ENCODE peak calls at places on chromosomes 6 and 20, in seven cellular contexts. One of them, this sample, is unnamed.

GRCh38 chr6:124495316-124496176 is 466.7 kb upstream of the RNF217 start:
- DNase-seq in sigmoid colon: no peak
- DNase-seq in K562: no peak
- DNase-seq in SK-N-SH: no peak
- DNase-seq in suprapubic skin: no peak
- DNase-seq in transverse colon: no peak
- DNase-seq in upper lobe of left lung: no peak
- DNase-seq in this sample: no peak

GRCh38 chr6:164102701-164103100 is 688.2 kb downstream of the QKI start:
- DNase-seq in upper lobe of left lung: no peak
- DNase-seq in SK-N-SH: no peak
- DNase-seq in suprapubic skin: no peak
- DNase-seq in K562: no peak
- DNase-seq in transverse colon: no peak
- DNase-seq in sigmoid colon: no peak
- DNase-seq in this sample: no peak

GRCh38 chr6:72954736-72955135 is 270.6 kb downstream of the KHDC1L start:
- DNase-seq in transverse colon: no peak
- DNase-seq in SK-N-SH: no peak
- DNase-seq in K562: no peak
- DNase-seq in sigmoid colon: no peak
- DNase-seq in upper lobe of left lung: no peak
- DNase-seq in suprapubic skin: no peak
- DNase-seq in this sample: no peak

GRCh38 chr6:165804331-165805066 is 141.5 kb upstream of the PDE10A start:
- DNase-seq in transverse colon: no peak
- DNase-seq in upper lobe of left lung: no peak
- DNase-seq in sigmoid colon: no peak
- DNase-seq in suprapubic skin: no peak
- DNase-seq in SK-N-SH: no peak
- DNase-seq in K562: no peak
- DNase-seq in this sample: no peak

GRCh38 chr20:56957737-56958553 is 308.5 kb downstream of the BMP7 start:
- DNase-seq in K562: no peak
- DNase-seq in SK-N-SH: peak
- DNase-seq in transverse colon: no peak
- DNase-seq in sigmoid colon: no peak
- DNase-seq in upper lobe of left lung: no peak
- DNase-seq in suprapubic skin: no peak
- DNase-seq in this sample: no peak

GRCh38 chr6:75430631-75431345 is 62.8 kb downstream of the FILIP1 start:
- DNase-seq in upper lobe of left lung: no peak
- DNase-seq in transverse colon: no peak
- DNase-seq in K562: no peak
- DNase-seq in SK-N-SH: no peak
- DNase-seq in suprapubic skin: no peak
- DNase-seq in sigmoid colon: no peak
- DNase-seq in this sample: no peak

GRCh38 chr6:25874118-25874517 is at the start of gene SLC17A3:
- DNase-seq in K562: no peak
- DNase-seq in SK-N-SH: no peak
- DNase-seq in suprapubic skin: no peak
- DNase-seq in transverse colon: no peak
- DNase-seq in sigmoid colon: no peak
- DNase-seq in upper lobe of left lung: no peak
- DNase-seq in this sample: no peak

GRCh38 chr6:138161434-138162103 is at the start of gene ARFGEF3:
- DNase-seq in K562: peak
- DNase-seq in transverse colon: peak
- DNase-seq in upper lobe of left lung: peak
- DNase-seq in sigmoid colon: no peak
- DNase-seq in SK-N-SH: peak
- DNase-seq in suprapubic skin: no peak
- DNase-seq in this sample: peak

GRCh38 chr6:150380256-150380655 is 11.4 kb downstream of the IYD start:
- DNase-seq in suprapubic skin: no peak
- DNase-seq in SK-N-SH: no peak
- DNase-seq in K562: no peak
- DNase-seq in transverse colon: no peak
- DNase-seq in sigmoid colon: no peak
- DNase-seq in upper lobe of left lung: no peak
- DNase-seq in this sample: no peak

GRCh38 chr6:101818056-101818455 is 424.5 kb downstream of the GRIK2 start:
- DNase-seq in sigmoid colon: no peak
- DNase-seq in SK-N-SH: no peak
- DNase-seq in transverse colon: no peak
- DNase-seq in upper lobe of left lung: no peak
- DNase-seq in K562: no peak
- DNase-seq in suprapubic skin: no peak
- DNase-seq in this sample: no peak

GRCh38 chr6:44464527-44465310 is 77.2 kb downstream of the CDC5L start:
- DNase-seq in upper lobe of left lung: no peak
- DNase-seq in suprapubic skin: no peak
- DNase-seq in transverse colon: no peak
- DNase-seq in sigmoid colon: no peak
- DNase-seq in SK-N-SH: no peak
- DNase-seq in K562: no peak
- DNase-seq in this sample: no peak

GRCh38 chr6:142943746-142944125 is 1.2 kb downstream of the HIVEP2 start:
- DNase-seq in suprapubic skin: no peak
- DNase-seq in upper lobe of left lung: no peak
- DNase-seq in SK-N-SH: no peak
- DNase-seq in transverse colon: peak
- DNase-seq in K562: no peak
- DNase-seq in sigmoid colon: no peak
- DNase-seq in this sample: no peak

GRCh38 chr20:33568378-33569289 is 78.7 kb downstream of the CBFA2T2 start:
- DNase-seq in K562: no peak
- DNase-seq in upper lobe of left lung: peak
- DNase-seq in SK-N-SH: peak
- DNase-seq in sigmoid colon: no peak
- DNase-seq in suprapubic skin: no peak
- DNase-seq in transverse colon: no peak
- DNase-seq in this sample: no peak

GRCh38 chr6:132763269-132763668 is 5.6 kb upstream of the VNN2 start:
- DNase-seq in sigmoid colon: no peak
- DNase-seq in suprapubic skin: no peak
- DNase-seq in upper lobe of left lung: no peak
- DNase-seq in SK-N-SH: no peak
- DNase-seq in transverse colon: peak
- DNase-seq in K562: no peak
- DNase-seq in this sample: no peak

GRCh38 chr6:45420083-45420908 is 42.6 kb upstream of the SUPT3H start:
- DNase-seq in suprapubic skin: no peak
- DNase-seq in K562: no peak
- DNase-seq in transverse colon: peak
- DNase-seq in upper lobe of left lung: peak
- DNase-seq in sigmoid colon: peak
- DNase-seq in SK-N-SH: peak
- DNase-seq in this sample: no peak

GRCh38 chr6:43432009-43432945 is 4.9 kb downstream of the ABCC10 start:
- DNase-seq in upper lobe of left lung: peak
- DNase-seq in sigmoid colon: no peak
- DNase-seq in K562: no peak
- DNase-seq in suprapubic skin: peak
- DNase-seq in transverse colon: no peak
- DNase-seq in SK-N-SH: no peak
- DNase-seq in this sample: no peak

GRCh38 chr6:15061176-15061575 is 184.7 kb upstream of the JARID2 start:
- DNase-seq in K562: no peak
- DNase-seq in SK-N-SH: no peak
- DNase-seq in transverse colon: no peak
- DNase-seq in upper lobe of left lung: no peak
- DNase-seq in sigmoid colon: no peak
- DNase-seq in suprapubic skin: no peak
- DNase-seq in this sample: no peak

GRCh38 chr6:73339340-73339739 is 14.7 kb downstream of the DPPA5 start:
- DNase-seq in suprapubic skin: no peak
- DNase-seq in upper lobe of left lung: no peak
- DNase-seq in transverse colon: no peak
- DNase-seq in SK-N-SH: no peak
- DNase-seq in K562: no peak
- DNase-seq in sigmoid colon: no peak
- DNase-seq in this sample: no peak

GRCh38 chr6:33213166-33213988 is 5.1 kb downstream of the RING1 start:
- DNase-seq in suprapubic skin: no peak
- DNase-seq in sigmoid colon: no peak
- DNase-seq in SK-N-SH: peak
- DNase-seq in transverse colon: no peak
- DNase-seq in upper lobe of left lung: peak
- DNase-seq in K562: no peak
- DNase-seq in this sample: no peak

GRCh38 chr20:64036346-64037198 is 590 bp downstream of the C20orf204 start:
- DNase-seq in K562: peak
- DNase-seq in suprapubic skin: no peak
- DNase-seq in sigmoid colon: no peak
- DNase-seq in upper lobe of left lung: peak
- DNase-seq in SK-N-SH: no peak
- DNase-seq in transverse colon: no peak
- DNase-seq in this sample: no peak

GRCh38 chr20:52082612-52083011 is 109.0 kb downstream of the ZFP64 start:
- DNase-seq in transverse colon: no peak
- DNase-seq in SK-N-SH: no peak
- DNase-seq in upper lobe of left lung: no peak
- DNase-seq in sigmoid colon: no peak
- DNase-seq in suprapubic skin: no peak
- DNase-seq in K562: no peak
- DNase-seq in this sample: no peak

GRCh38 chr6:96787846-96788580 is 49.3 kb downstream of the GPR63 start:
- DNase-seq in upper lobe of left lung: no peak
- DNase-seq in SK-N-SH: no peak
- DNase-seq in suprapubic skin: no peak
- DNase-seq in sigmoid colon: no peak
- DNase-seq in K562: no peak
- DNase-seq in transverse colon: no peak
- DNase-seq in this sample: no peak

GRCh38 chr20:57589728-57590484 is 29.0 kb downstream of the PCK1 start:
- DNase-seq in SK-N-SH: no peak
- DNase-seq in suprapubic skin: no peak
- DNase-seq in K562: no peak
- DNase-seq in sigmoid colon: peak
- DNase-seq in upper lobe of left lung: no peak
- DNase-seq in transverse colon: peak
- DNase-seq in this sample: no peak

GRCh38 chr6:38387994-38388393 is 251.7 kb downstream of the BTBD9 start:
- DNase-seq in K562: no peak
- DNase-seq in upper lobe of left lung: no peak
- DNase-seq in sigmoid colon: no peak
- DNase-seq in SK-N-SH: peak
- DNase-seq in transverse colon: no peak
- DNase-seq in suprapubic skin: no peak
- DNase-seq in this sample: no peak

GRCh38 chr6:167742719-167743303 is 83.9 kb upstream of the AFDN start:
- DNase-seq in transverse colon: no peak
- DNase-seq in suprapubic skin: no peak
- DNase-seq in K562: no peak
- DNase-seq in SK-N-SH: no peak
- DNase-seq in sigmoid colon: no peak
- DNase-seq in upper lobe of left lung: no peak
- DNase-seq in this sample: no peak

GRCh38 chr6:109304284-109305015 is 77.8 kb downstream of the CD164 start:
- DNase-seq in transverse colon: no peak
- DNase-seq in sigmoid colon: no peak
- DNase-seq in SK-N-SH: no peak
- DNase-seq in K562: peak
- DNase-seq in suprapubic skin: no peak
- DNase-seq in upper lobe of left lung: no peak
- DNase-seq in this sample: no peak
- TF ChIP-seq POLR2AphosphoS5 in transverse colon: no peak
- TF ChIP-seq POLR2AphosphoS5 in sigmoid colon: no peak
- TF ChIP-seq POLR2AphosphoS5 in SK-N-SH: no peak
- TF ChIP-seq POLR2AphosphoS5 in K562: peak
- TF ChIP-seq POLR2AphosphoS5 in suprapubic skin: no peak
- TF ChIP-seq POLR2AphosphoS5 in upper lobe of left lung: no peak
- TF ChIP-seq POLR2AphosphoS5 in this sample: no peak

GRCh38 chr20:50464026-50464724 is 46.0 kb upstream of the PTPN1 start:
- DNase-seq in transverse colon: peak
- DNase-seq in K562: peak
- DNase-seq in SK-N-SH: peak
- DNase-seq in suprapubic skin: peak
- DNase-seq in sigmoid colon: peak
- DNase-seq in upper lobe of left lung: peak
- DNase-seq in this sample: peak

GRCh38 chr20:50462093-50462685 is 48.0 kb upstream of the PTPN1 start:
- DNase-seq in SK-N-SH: no peak
- DNase-seq in upper lobe of left lung: no peak
- DNase-seq in K562: no peak
- DNase-seq in sigmoid colon: no peak
- DNase-seq in transverse colon: no peak
- DNase-seq in suprapubic skin: no peak
- DNase-seq in this sample: no peak

GRCh38 chr20:50460115-50460607 is 50.0 kb upstream of the PTPN1 start:
- DNase-seq in K562: no peak
- DNase-seq in SK-N-SH: no peak
- DNase-seq in transverse colon: no peak
- DNase-seq in sigmoid colon: no peak
- DNase-seq in upper lobe of left lung: no peak
- DNase-seq in suprapubic skin: no peak
- DNase-seq in this sample: no peak

GRCh38 chr20:50459124-50459918 is 50.9 kb upstream of the PTPN1 start:
- DNase-seq in sigmoid colon: no peak
- DNase-seq in K562: no peak
- DNase-seq in suprapubic skin: no peak
- DNase-seq in upper lobe of left lung: no peak
- DNase-seq in SK-N-SH: no peak
- DNase-seq in transverse colon: no peak
- DNase-seq in this sample: no peak

GRCh38 chr20:50460608-50461268 is 49.4 kb upstream of the PTPN1 start:
- DNase-seq in SK-N-SH: peak
- DNase-seq in transverse colon: peak
- DNase-seq in K562: peak
- DNase-seq in sigmoid colon: peak
- DNase-seq in upper lobe of left lung: peak
- DNase-seq in suprapubic skin: peak
- DNase-seq in this sample: peak
- TF ChIP-seq EP300 in SK-N-SH: no peak
- TF ChIP-seq EP300 in transverse colon: no peak
- TF ChIP-seq EP300 in K562: no peak
- TF ChIP-seq EP300 in sigmoid colon: no peak
- TF ChIP-seq EP300 in upper lobe of left lung: no peak
- TF ChIP-seq EP300 in suprapubic skin: no peak
- TF ChIP-seq EP300 in this sample: no peak

GRCh38 chr6:151408858-151409257 is 17.5 kb upstream of the ZBTB2 start:
- DNase-seq in SK-N-SH: no peak
- DNase-seq in sigmoid colon: no peak
- DNase-seq in transverse colon: no peak
- DNase-seq in K562: no peak
- DNase-seq in upper lobe of left lung: no peak
- DNase-seq in suprapubic skin: no peak
- DNase-seq in this sample: no peak
- TF ChIP-seq POLR2AphosphoS5 in SK-N-SH: no peak
- TF ChIP-seq POLR2AphosphoS5 in sigmoid colon: no peak
- TF ChIP-seq POLR2AphosphoS5 in transverse colon: no peak
- TF ChIP-seq POLR2AphosphoS5 in K562: no peak
- TF ChIP-seq POLR2AphosphoS5 in upper lobe of left lung: no peak
- TF ChIP-seq POLR2AphosphoS5 in suprapubic skin: no peak
- TF ChIP-seq POLR2AphosphoS5 in this sample: no peak

DNA sequence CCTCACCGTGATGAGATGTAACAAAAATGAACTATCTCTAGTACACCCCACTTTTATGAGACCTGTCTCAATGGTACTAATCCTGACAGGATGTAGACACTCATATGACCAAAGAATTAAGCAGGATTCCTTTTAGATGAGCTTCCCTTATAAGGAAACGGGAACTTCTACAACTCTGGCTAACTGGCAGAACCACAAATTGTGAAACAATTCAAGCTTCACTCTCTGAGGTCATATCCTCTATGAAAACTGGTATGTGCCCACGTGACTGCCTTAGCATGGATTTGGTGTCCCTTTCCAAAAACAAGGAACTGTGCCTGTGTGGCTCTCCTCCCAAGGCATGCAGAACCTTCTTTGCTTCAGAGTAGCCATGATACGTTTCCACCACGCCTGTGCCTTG is 14.1 kb upstream of the CPNE5 start:
- DNase-seq in upper lobe of left lung: no peak
- DNase-seq in suprapubic skin: no peak
- DNase-seq in K562: no peak
- DNase-seq in transverse colon: no peak
- DNase-seq in SK-N-SH: no peak
- DNase-seq in sigmoid colon: peak
- DNase-seq in this sample: no peak
- TF ChIP-seq EP300 in upper lobe of left lung: no peak
- TF ChIP-seq EP300 in suprapubic skin: no peak
- TF ChIP-seq EP300 in K562: no peak
- TF ChIP-seq EP300 in transverse colon: no peak
- TF ChIP-seq EP300 in SK-N-SH: no peak
- TF ChIP-seq EP300 in sigmoid colon: no peak
- TF ChIP-seq EP300 in this sample: no peak

This sample was measured in stomach.